ENCODE peak calls at places on chromosomes 16 and 17, in six cellular contexts. P, K, Z, W, U and M are unnamed samples.

GRCh38 chr17:31699281-31699680 is 159.8 kb downstream of the COPRS start:
- DNase-seq in P (peak; percentile 14), K (no peak), Z (no peak), W (no peak), U (peak; percentile 37), M (no peak)

GRCh38 chr16:15509593-15510520 is 75.5 kb downstream of the BMERB1 start:
- DNase-seq in P (peak; percentile 52), K (no peak), Z (peak; percentile 65), W (no peak), U (peak; percentile 60), M (peak; percentile 49)

GRCh38 chr17:11251561-11252107 is 10.6 kb downstream of the SHISA6 start:
- DNase-seq in P (no peak), K (peak; percentile 47), Z (peak; percentile 50), W (no peak), U (no peak), M (no peak)

GRCh38 chr17:28745777-28746473 is 2.1 kb downstream of the TRAF4 start:
- DNase-seq in P (peak; percentile 62), K (peak; percentile 69), Z (peak; percentile 83), W (no peak), U (no peak), M (no peak)

GRCh38 chr17:44518032-44518431 is 14.8 kb upstream of the GPATCH8 start:
- DNase-seq in P (no peak), K (no peak), Z (no peak), W (no peak), U (peak; percentile 51), M (no peak)

GRCh38 chr17:2042355-2042929 is 620 bp downstream of the OVCA2 start:
- DNase-seq in P (no peak), K (peak; percentile 62), Z (peak; percentile 67), W (no peak), U (no peak), M (peak; percentile 67)

GRCh38 chr17:72456026-72456569 is 335.3 kb downstream of the SOX9 start:
- DNase-seq in P (no peak), K (no peak), Z (no peak), W (no peak), U (peak; percentile 67), M (peak; percentile 61)

GRCh38 chr17:41962768-41963434 is 3.7 kb upstream of the CNP start:
- DNase-seq in P (peak; percentile 88), K (peak; percentile 92), Z (peak; percentile 78), W (peak; percentile 79), U (peak; percentile 53), M (peak; percentile 71)

GRCh38 chr16:10886739-10887269 is 9.8 kb downstream of the CIITA start:
- DNase-seq in P (no peak), K (no peak), Z (no peak), W (no peak), U (no peak), M (no peak)

GRCh38 chr17:82812601-82813000 is 27.2 kb downstream of the ZNF750 start:
- DNase-seq in P (no peak), K (no peak), Z (no peak), W (no peak), U (no peak), M (no peak)

GRCh38 chr16:29820271-29820701 is at the start of gene MVP:
- DNase-seq in P (peak; percentile 39), K (no peak), Z (no peak), W (no peak), U (peak; percentile 57), M (peak; percentile 72)

GRCh38 chr16:87702325-87702811 is 63.4 kb downstream of the KLHDC4 start:
- DNase-seq in P (peak; percentile 80), K (peak; percentile 71), Z (peak; percentile 58), W (no peak), U (peak; percentile 30), M (peak; percentile 36)

GRCh38 chr16:21226749-21227148 is 6.8 kb upstream of the ANKS4B start:
- DNase-seq in P (no peak), K (no peak), Z (no peak), W (no peak), U (no peak), M (no peak)

GRCh38 chr17:12349297-12349696 is 316.4 kb upstream of the MYOCD start:
- DNase-seq in P (no peak), K (no peak), Z (no peak), W (no peak), U (peak; percentile 59), M (no peak)

GRCh38 chr17:17156107-17156506 is 50.0 kb downstream of the PLD6 start:
- DNase-seq in P (no peak), K (no peak), Z (no peak), W (no peak), U (peak; percentile 86), M (no peak)

GRCh38 chr17:7927596-7927995 is 2.1 kb downstream of the KCNAB3 start:
- DNase-seq in P (no peak), K (peak; percentile 32), Z (peak; percentile 55), W (no peak), U (no peak), M (no peak)

GRCh38 chr17:28646039-28646754 is 1.2 kb upstream of the BLTP2 start:
- DNase-seq in P (no peak), K (no peak), Z (no peak), W (no peak), U (no peak), M (no peak)

GRCh38 chr16:74560912-74561311 is 46.0 kb downstream of the GLG1 start:
- DNase-seq in P (no peak), K (no peak), Z (no peak), W (no peak), U (no peak), M (no peak)

GRCh38 chr17:73182616-73183310 is 10.1 kb upstream of the COG1 start:
- DNase-seq in P (no peak), K (no peak), Z (no peak), W (no peak), U (no peak), M (no peak)

DNA sequence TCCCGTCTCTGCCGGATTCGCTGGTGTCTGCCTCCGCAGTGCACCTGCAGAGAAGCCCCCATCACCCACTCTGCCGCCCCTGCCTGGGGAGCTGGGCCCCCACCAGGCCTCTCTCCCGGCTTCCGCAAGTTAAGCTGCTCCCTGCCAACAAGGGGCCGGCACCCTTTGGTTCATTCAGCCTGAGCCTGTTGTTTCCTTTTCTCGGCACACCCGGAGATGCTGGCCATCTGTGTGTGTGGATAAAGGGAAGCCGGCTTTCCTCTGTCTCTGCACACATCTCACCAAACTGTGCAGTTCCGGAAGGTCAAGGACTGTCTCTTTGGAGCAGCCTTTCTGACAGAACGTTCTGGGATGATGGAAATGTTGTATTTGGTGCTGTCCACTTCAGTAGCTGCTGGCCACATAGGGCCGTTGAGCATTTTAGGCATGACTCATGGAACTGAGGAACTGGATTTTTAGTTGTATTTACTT is 6.8 kb downstream of the MAPK8IP3 start:
- DNase-seq in P (no peak), K (no peak), Z (no peak), W (no peak), U (peak; percentile 43), M (peak; percentile 57)
- H3K27ac ChIP-seq in P (no peak overlapping the region), K (no peak overlapping the region), Z (no peak overlapping the region), W (no peak overlapping the region), U (no peak overlapping the region), M (no peak overlapping the region)

DNA sequence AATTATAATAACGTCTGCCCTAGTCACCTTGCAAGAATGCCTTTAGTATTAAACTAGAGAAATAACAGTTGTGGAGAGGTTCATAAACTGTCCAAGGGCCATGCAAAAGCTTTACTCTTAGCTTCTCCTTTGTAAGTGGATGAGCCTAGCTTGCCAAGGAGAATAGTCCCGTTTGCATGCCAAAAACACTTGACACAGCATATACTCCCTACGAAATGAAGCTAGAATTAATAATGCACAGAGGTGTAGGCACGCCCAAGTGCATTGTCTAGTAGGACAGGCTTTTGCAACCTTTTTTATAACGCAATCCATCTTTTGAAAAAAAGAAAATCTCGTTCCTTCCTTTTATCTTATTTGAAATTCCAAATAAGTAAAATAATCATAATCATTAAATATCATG is 12.8 kb upstream of the CDRT4 start:
- DNase-seq in P (no peak), K (no peak), Z (no peak), W (no peak), U (no peak), M (no peak)
- H2BK15ac ChIP-seq in P (no peak overlapping the region), K (no peak overlapping the region), Z (no peak overlapping the region), W (no peak overlapping the region), U (no peak overlapping the region), M (no peak overlapping the region)

GRCh38 chr17:21174186-21174585 is 39.8 kb downstream of the TMEM11 start:
- DNase-seq in P (no peak), K (no peak), Z (no peak), W (no peak), U (no peak), M (no peak)
- H3K27ac ChIP-seq in P (no peak overlapping the region), K (no peak overlapping the region), Z (no peak overlapping the region), W (no peak overlapping the region), U (no peak overlapping the region), M (no peak overlapping the region)

DNA sequence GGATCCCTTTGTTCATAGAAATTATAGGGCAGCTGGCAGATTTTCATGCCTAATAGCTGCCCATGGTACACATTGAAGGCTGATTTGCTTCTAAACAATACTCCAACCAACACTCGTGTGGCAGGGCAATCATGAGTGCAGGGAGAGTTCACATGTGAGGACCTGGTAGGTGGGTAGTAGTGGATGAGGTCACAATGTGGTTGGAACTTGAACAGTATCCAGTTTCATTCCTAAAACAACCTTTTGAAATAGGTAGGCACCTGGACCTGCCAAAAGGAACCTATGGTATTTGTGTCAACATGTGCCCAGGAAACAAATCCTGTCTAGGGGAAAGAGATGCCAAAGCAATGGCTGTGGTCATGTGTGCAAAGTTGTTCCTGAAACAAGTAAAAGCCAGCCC is 32.8 kb downstream of the CCL4 start:
- DNase-seq in P (no peak), K (no peak), Z (no peak), W (no peak), U (no peak), M (no peak)
- H2BK15ac ChIP-seq in P (no peak overlapping the region), K (no peak overlapping the region), Z (no peak overlapping the region), W (no peak overlapping the region), U (no peak overlapping the region), M (no peak overlapping the region)

GRCh38 chr16:86231321-86231995 is 278.9 kb upstream of the FOXF1 start:
- DNase-seq in P (peak; percentile 23), K (no peak), Z (no peak), W (no peak), U (no peak), M (no peak)

GRCh38 chr16:86229283-86229682 is 281.0 kb upstream of the FOXF1 start:
- DNase-seq in P (no peak), K (no peak), Z (no peak), W (no peak), U (no peak), M (no peak)

GRCh38 chr16:86229866-86230656 is 280.3 kb upstream of the FOXF1 start:
- DNase-seq in P (peak; percentile 17), K (no peak), Z (no peak), W (no peak), U (no peak), M (no peak)

GRCh38 chr16:86232496-86232895 is 277.8 kb upstream of the FOXF1 start:
- DNase-seq in P (no peak), K (no peak), Z (no peak), W (no peak), U (no peak), M (no peak)

DNA sequence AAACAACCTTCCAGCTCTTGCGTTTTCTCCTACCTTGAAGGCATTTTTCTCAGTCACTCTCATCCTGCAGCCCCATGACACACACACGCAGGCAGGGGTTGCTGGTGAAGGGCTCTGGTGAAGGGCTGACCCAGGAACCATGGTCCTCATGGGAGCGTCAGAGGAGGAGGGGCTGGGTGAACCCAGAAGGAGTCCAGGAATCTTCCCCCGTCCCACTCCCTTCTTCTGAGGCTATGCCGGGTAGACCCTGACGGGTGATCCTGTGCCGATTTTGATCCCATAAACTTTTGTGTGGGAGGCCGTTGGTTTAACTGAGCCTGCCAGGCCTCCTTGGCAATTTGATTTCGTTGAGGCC is 278.4 kb upstream of the FOXF1 start:
- DNase-seq in P (no peak), K (no peak), Z (no peak), W (no peak), U (no peak), M (no peak)
- H3K27ac ChIP-seq in P (no peak overlapping the region), K (no peak overlapping the region), Z (no peak overlapping the region), W (no peak overlapping the region), U (no peak overlapping the region), M (no peak overlapping the region)